ENCODE peak calls at places on chromosomes 3 and 15, in seven cellular contexts. E is Panc1, K is cardiac fibroblast, V is upper lobe of right lung, H is WTC11, L is fibroblast of pulmonary artery, T is endothelial cell. M is an unnamed sample.

GRCh38 chr3:177195941-177196472 is 1.3 kb downstream of the TBL1XR1 start:
- DNase-seq in E (no peak), K (peak; percentile 26), V (no peak), H (no peak), L (no peak), T (no peak), M (peak; percentile 11)

GRCh38 chr15:78182336-78182700 is 33.2 kb downstream of the IDH3A start:
- DNase-seq in E (no peak), K (no peak), V (no peak), H (no peak), L (no peak), T (no peak), M (no peak)

GRCh38 chr15:79129235-79129634 is 38.7 kb upstream of the RASGRF1 start:
- DNase-seq in E (no peak), K (no peak), V (no peak), H (no peak), L (no peak), T (no peak), M (no peak)

GRCh38 chr15:65881766-65882434 is 12.6 kb downstream of the RAB11A start:
- DNase-seq in E (no peak), K (no peak), V (no peak), H (no peak), L (no peak), T (no peak), M (no peak)

GRCh38 chr3:120907659-120908029 is 361 bp upstream of the STXBP5L start:
- DNase-seq in E (no peak), K (no peak), V (no peak), H (no peak), L (no peak), T (no peak), M (no peak)

GRCh38 chr15:63880019-63880418 is 46.3 kb upstream of the HERC1 start:
- DNase-seq in E (no peak), K (no peak), V (no peak), H (no peak), L (no peak), T (no peak), M (no peak)

GRCh38 chr3:25441234-25441856 is 13.3 kb downstream of the RARB start:
- DNase-seq in E (peak; percentile 8), K (no peak), V (no peak), H (peak; percentile 68), L (no peak), T (no peak), M (no peak)

GRCh38 chr15:89812126-89812846 is 2.4 kb downstream of the ANPEP start:
- DNase-seq in E (no peak), K (peak; percentile 74), V (no peak), H (no peak), L (peak; percentile 49), T (no peak), M (peak; percentile 44)

GRCh38 chr15:90708516-90708915 is 8.6 kb upstream of the BLM start:
- DNase-seq in E (no peak), K (no peak), V (no peak), H (no peak), L (no peak), T (no peak), M (peak; percentile 59)

GRCh38 chr3:8741581-8742355 is 8.2 kb downstream of the CAV3 start:
- DNase-seq in E (peak; percentile 28), K (peak; percentile 79), V (no peak), H (peak; percentile 58), L (peak; percentile 91), T (no peak), M (peak; percentile 92)

GRCh38 chr3:47159820-47160219 is 4.1 kb downstream of the SETD2 start:
- DNase-seq in E (no peak), K (no peak), V (no peak), H (peak; percentile 17), L (no peak), T (no peak), M (no peak)

GRCh38 chr3:179546814-179547241 is 15.9 kb upstream of the ACTL6A start:
- DNase-seq in E (no peak), K (no peak), V (no peak), H (no peak), L (no peak), T (no peak), M (no peak)

GRCh38 chr15:80436511-80437307 is 32.5 kb downstream of the ARNT2 start:
- DNase-seq in E (peak; percentile 42), K (peak; percentile 41), V (peak; percentile 26), H (no peak), L (peak; percentile 14), T (no peak), M (no peak)

GRCh38 chr3:58639842-58640241 is 26.7 kb downstream of the FAM3D start:
- DNase-seq in E (no peak), K (no peak), V (no peak), H (no peak), L (no peak), T (no peak), M (no peak)

GRCh38 chr3:11529281-11529680 is 114.4 kb downstream of the VGLL4 start:
- DNase-seq in E (no peak), K (peak; percentile 37), V (no peak), H (no peak), L (no peak), T (no peak), M (no peak)

GRCh38 chr3:117681619-117682018 is 972.0 kb downstream of the TUSC7 start:
- DNase-seq in E (no peak), K (peak; percentile 76), V (no peak), H (no peak), L (peak; percentile 73), T (no peak), M (peak; percentile 72)

GRCh38 chr15:85531083-85531482 is 150.7 kb downstream of the AKAP13 start:
- DNase-seq in E (no peak), K (no peak), V (no peak), H (no peak), L (no peak), T (no peak), M (peak; percentile 35)

GRCh38 chr15:85496551-85497545 is 116.4 kb downstream of the AKAP13 start:
- DNase-seq in E (no peak), K (no peak), V (no peak), H (no peak), L (no peak), T (no peak), M (no peak)

GRCh38 chr3:194315088-194315964 is 35.8 kb downstream of the CPN2 start:
- DNase-seq in E (no peak), K (peak; percentile 80), V (peak; percentile 93), H (peak; percentile 93), L (peak; percentile 87), T (peak; percentile 95), M (peak; percentile 92)
- TF ChIP-seq CTCF in E (peak; percentile 99), K (peak; percentile 71), V (peak; percentile 94), H (peak; percentile 93), L (peak; percentile 62), T (peak; percentile 98), M (peak; percentile 82)

DNA sequence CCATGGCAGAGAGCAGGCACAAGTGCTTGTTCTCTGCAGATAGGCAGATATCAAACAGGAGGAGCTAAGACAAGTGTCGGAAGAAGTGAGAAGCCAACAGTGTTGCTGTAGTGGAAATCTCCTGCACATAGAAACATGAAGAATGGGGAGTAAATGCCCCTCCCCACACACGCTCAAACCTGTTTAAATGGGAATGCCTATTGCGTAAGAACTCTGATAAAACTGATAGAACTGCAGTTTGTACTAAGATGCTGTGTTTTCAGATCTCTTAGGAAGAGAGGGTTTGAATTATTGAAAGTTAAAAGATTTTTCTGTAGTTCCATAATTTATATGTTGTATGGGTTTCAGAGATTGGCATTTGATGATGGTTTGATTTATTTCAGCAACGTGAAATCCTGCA is 19.6 kb downstream of the EIF2AK4 start:
- DNase-seq in E (no peak), K (no peak), V (no peak), H (no peak), L (no peak), T (no peak), M (no peak)
- TF ChIP-seq CTCF in E (no peak), K (no peak), V (no peak), H (no peak), L (no peak), T (no peak), M (no peak)

GRCh38 chr3:134317106-134317947 is 56.9 kb downstream of the AMOTL2 start:
- DNase-seq in E (no peak), K (peak; percentile 72), V (no peak), H (no peak), L (no peak), T (no peak), M (no peak)
- TF ChIP-seq CTCF in E (no peak), K (no peak), V (no peak), H (no peak), L (no peak), T (no peak), M (no peak)

GRCh38 chr15:50251638-50252182 is 13.8 kb downstream of the HDC start:
- DNase-seq in E (no peak), K (no peak), V (no peak), H (no peak), L (no peak), T (no peak), M (no peak)
- TF ChIP-seq CTCF in E (no peak), K (no peak), V (no peak), H (no peak), L (no peak), T (no peak), M (no peak)

DNA sequence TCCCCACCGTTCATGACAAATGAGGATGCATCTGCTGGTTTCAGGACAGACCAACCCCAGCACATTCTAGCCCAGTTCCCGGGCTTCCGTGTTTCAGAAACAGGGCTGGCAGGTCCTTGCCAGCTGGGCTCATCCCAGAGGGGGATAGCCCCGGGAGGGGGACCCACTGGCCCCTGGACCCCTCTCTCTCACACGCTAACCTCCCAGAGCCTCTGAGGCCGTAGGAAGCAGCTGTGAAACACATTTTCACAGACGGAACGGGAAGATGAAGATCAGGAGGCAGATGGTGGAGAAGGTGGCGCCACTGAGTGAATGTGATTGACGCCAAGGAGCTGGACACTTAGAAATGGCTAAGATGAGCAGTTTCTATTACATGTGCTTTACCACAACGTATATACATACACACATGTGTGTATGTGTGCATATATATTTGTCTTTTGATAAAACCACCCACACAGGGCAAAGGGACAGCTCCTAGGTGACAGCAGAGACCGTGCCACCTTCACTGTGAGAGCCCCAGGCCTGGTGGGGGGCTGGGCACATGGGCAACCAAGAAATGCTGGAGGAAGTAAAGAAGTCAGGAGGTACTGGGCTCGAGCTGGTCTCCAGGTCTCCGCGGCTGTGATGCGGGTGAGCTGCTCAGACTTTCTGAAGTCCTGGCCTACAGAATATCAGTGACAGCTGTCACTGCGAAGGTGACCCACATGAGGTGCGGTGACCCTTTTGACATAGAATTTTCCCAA is 168.6 kb upstream of the IQSEC1 start:
- DNase-seq in E (no peak), K (no peak), V (no peak), H (no peak), L (no peak), T (no peak), M (no peak)
- TF ChIP-seq CTCF in E (no peak), K (no peak), V (no peak), H (no peak), L (no peak), T (no peak), M (no peak)